ENCODE peak calls at places on chromosomes 2 and 18, in ten cellular contexts. Q is Right ventricle myocardium superior, C is D341Med, Y is H1, P is NCI-H2081, E is foreskin fibroblast, H is GM19239, I is EL, U is NCI-H1092, G is caudate nucleus. M is an unnamed sample.

GRCh38 chr18:8396244-8396643 is 213.0 kb upstream of the RAB12 start:
- DNase-seq in Q (no peak), C (no peak), Y (no peak), P (no peak), E (no peak), H (no peak), I (no peak), U (no peak), G (no peak), M (no peak)

GRCh38 chr2:72236445-72237067 is 88.9 kb upstream of the CYP26B1 start:
- DNase-seq in Q (no peak), C (no peak), Y (no peak), P (no peak), E (peak), H (no peak), I (peak), U (no peak), G (no peak), M (no peak)

GRCh38 chr18:75309564-75309963 is 99.0 kb downstream of the TSHZ1 start:
- DNase-seq in Q (no peak), C (no peak), Y (no peak), P (no peak), E (no peak), H (no peak), I (no peak), U (no peak), G (no peak), M (no peak)

GRCh38 chr2:28695245-28695647 is 56.4 kb upstream of the PPP1CB start:
- DNase-seq in Q (no peak), C (no peak), Y (no peak), P (no peak), E (no peak), H (no peak), I (no peak), U (no peak), G (peak), M (no peak)

GRCh38 chr18:59123588-59124369 is 15.9 kb upstream of the SEC11C start:
- DNase-seq in Q (no peak), C (no peak), Y (no peak), P (no peak), E (peak), H (no peak), I (peak), U (no peak), G (peak), M (no peak)

GRCh38 chr2:18066894-18067293 is 188.4 kb downstream of the KCNS3 start:
- DNase-seq in Q (no peak), C (no peak), Y (no peak), P (no peak), E (no peak), H (no peak), I (no peak), U (no peak), G (no peak), M (no peak)

GRCh38 chr2:152507941-152508340 is 173.0 kb downstream of the FMNL2 start:
- DNase-seq in Q (no peak), C (no peak), Y (no peak), P (no peak), E (no peak), H (no peak), I (no peak), U (no peak), G (no peak), M (no peak)

GRCh38 chr18:6816154-6816553 is 86.6 kb downstream of the ARHGAP28 start:
- DNase-seq in Q (no peak), C (no peak), Y (no peak), P (no peak), E (no peak), H (no peak), I (no peak), U (no peak), G (no peak), M (no peak)

GRCh38 chr2:68318686-68319396 is 908 bp downstream of the CNRIP1 start:
- DNase-seq in Q (peak), C (peak), Y (no peak), P (no peak), E (peak), H (no peak), I (peak), U (peak), G (no peak), M (no peak)

GRCh38 chr2:181438298-181438697 is 18.9 kb upstream of the ITGA4 start:
- DNase-seq in Q (no peak), C (peak), Y (no peak), P (no peak), E (no peak), H (no peak), I (no peak), U (no peak), G (no peak), M (peak)

GRCh38 chr18:24793742-24794141 is 333.3 kb downstream of the HRH4 start:
- DNase-seq in Q (no peak), C (no peak), Y (no peak), P (no peak), E (no peak), H (no peak), I (no peak), U (no peak), G (no peak), M (no peak)

GRCh38 chr18:8959551-8960135 is 142.9 kb upstream of the NDUFV2 start:
- DNase-seq in Q (no peak), C (no peak), Y (no peak), P (no peak), E (no peak), H (no peak), I (no peak), U (no peak), G (no peak), M (peak)

GRCh38 chr2:189517847-189518535 is 62.6 kb downstream of the SLC40A1 start:
- DNase-seq in Q (no peak), C (no peak), Y (no peak), P (no peak), E (peak), H (no peak), I (peak), U (no peak), G (no peak), M (no peak)

GRCh38 chr18:49725809-49726514 is 87.4 kb downstream of the ACAA2 start:
- DNase-seq in Q (peak), C (no peak), Y (peak), P (no peak), E (peak), H (no peak), I (peak), U (no peak), G (no peak), M (peak)

GRCh38 chr18:7038330-7038846 is 79.2 kb downstream of the LAMA1 start:
- DNase-seq in Q (peak), C (peak), Y (peak), P (peak), E (peak), H (no peak), I (peak), U (peak), G (no peak), M (peak)

GRCh38 chr2:101111917-101112771 is 39.0 kb downstream of the TBC1D8 start:
- DNase-seq in Q (peak), C (no peak), Y (no peak), P (no peak), E (peak), H (no peak), I (peak), U (no peak), G (no peak), M (no peak)

GRCh38 chr2:191678437-191679110 is 638 bp downstream of the NABP1 start:
- DNase-seq in Q (peak), C (peak), Y (no peak), P (no peak), E (no peak), H (no peak), I (peak), U (no peak), G (no peak), M (peak)

GRCh38 chr2:144937899-144938298 is 418.0 kb upstream of the ZEB2 start:
- DNase-seq in Q (no peak), C (no peak), Y (no peak), P (no peak), E (peak), H (no peak), I (no peak), U (no peak), G (no peak), M (no peak)

GRCh38 chr18:54806526-54806925 is 21.8 kb upstream of the RAB27B start:
- DNase-seq in Q (no peak), C (no peak), Y (no peak), P (no peak), E (peak), H (no peak), I (no peak), U (no peak), G (no peak), M (no peak)

GRCh38 chr18:37019157-37019571 is 190.2 kb downstream of the KIAA1328 start:
- DNase-seq in Q (no peak), C (peak), Y (peak), P (peak), E (peak), H (no peak), I (peak), U (no peak), G (no peak), M (peak)

GRCh38 chr2:27638709-27639108 is 9.9 kb downstream of the GPN1 start:
- DNase-seq in Q (no peak), C (no peak), Y (no peak), P (no peak), E (peak), H (no peak), I (peak), U (no peak), G (no peak), M (no peak)

GRCh38 chr2:144430722-144431163 is 89.2 kb downstream of the ZEB2 start:
- DNase-seq in Q (no peak), C (no peak), Y (no peak), P (no peak), E (peak), H (no peak), I (no peak), U (no peak), G (no peak), M (no peak)

GRCh38 chr2:68709421-68709911 is 25.1 kb upstream of the ARHGAP25 start:
- DNase-seq in Q (no peak), C (peak), Y (no peak), P (peak), E (peak), H (no peak), I (peak), U (no peak), G (no peak), M (peak)

GRCh38 chr2:179139506-179139905 is 89.6 kb upstream of the CCDC141 start:
- DNase-seq in Q (no peak), C (no peak), Y (no peak), P (no peak), E (no peak), H (no peak), I (peak), U (no peak), G (no peak), M (no peak)

GRCh38 chr2:16608661-16609643 is 56.7 kb downstream of the CYRIA start:
- DNase-seq in Q (peak), C (peak), Y (peak), P (peak), E (peak), H (peak), I (peak), U (peak), G (peak), M (peak)

GRCh38 chr2:33068261-33068660 is 121.5 kb downstream of the LTBP1 start:
- DNase-seq in Q (no peak), C (no peak), Y (no peak), P (no peak), E (peak), H (no peak), I (peak), U (no peak), G (no peak), M (no peak)

GRCh38 chr2:210363261-210363660 is 48.3 kb upstream of the MYL1 start:
- DNase-seq in Q (no peak), C (no peak), Y (no peak), P (peak), E (no peak), H (no peak), I (no peak), U (no peak), G (no peak), M (no peak)

GRCh38 chr2:181253438-181253837 is 203.7 kb upstream of the ITGA4 start:
- DNase-seq in Q (no peak), C (no peak), Y (no peak), P (no peak), E (no peak), H (no peak), I (no peak), U (no peak), G (no peak), M (no peak)

GRCh38 chr2:120704696-120705095 is 31.0 kb upstream of the GLI2 start:
- DNase-seq in Q (no peak), C (no peak), Y (no peak), P (no peak), E (no peak), H (no peak), I (no peak), U (no peak), G (no peak), M (no peak)

GRCh38 chr2:181573140-181573736 is 83.7 kb downstream of the CERKL start:
- DNase-seq in Q (no peak), C (no peak), Y (no peak), P (peak), E (peak), H (no peak), I (peak), U (no peak), G (no peak), M (peak)

GRCh38 chr2:174328309-174329156 is 6.2 kb upstream of the SP9 start:
- DNase-seq in Q (no peak), C (no peak), Y (no peak), P (no peak), E (no peak), H (no peak), I (no peak), U (no peak), G (no peak), M (no peak)

GRCh38 chr18:7740815-7741214 is 173.7 kb downstream of the PTPRM start:
- DNase-seq in Q (no peak), C (no peak), Y (no peak), P (no peak), E (no peak), H (no peak), I (no peak), U (no peak), G (no peak), M (no peak)

GRCh38 chr2:109545828-109546713 is 67.7 kb downstream of the SEPTIN10 start:
- DNase-seq in Q (peak), C (peak), Y (peak), P (peak), E (peak), H (peak), I (peak), U (peak), G (no peak), M (peak)

GRCh38 chr2:180411631-180412030 is 404.5 kb upstream of the CWC22 start:
- DNase-seq in Q (no peak), C (no peak), Y (no peak), P (no peak), E (no peak), H (no peak), I (no peak), U (no peak), G (no peak), M (peak)

GRCh38 chr2:151975460-151976414 is 123.1 kb downstream of the CACNB4 start:
- DNase-seq in Q (no peak), C (no peak), Y (no peak), P (no peak), E (no peak), H (no peak), I (no peak), U (no peak), G (no peak), M (no peak)

GRCh38 chr2:46780801-46781445 is 134.7 kb downstream of the MCFD2 start:
- DNase-seq in Q (peak), C (peak), Y (peak), P (no peak), E (peak), H (no peak), I (no peak), U (no peak), G (no peak), M (no peak)

GRCh38 chr2:216013080-216013909 is at the start of gene MREG:
- DNase-seq in Q (peak), C (peak), Y (peak), P (peak), E (peak), H (peak), I (peak), U (peak), G (no peak), M (peak)